ENCODE peak calls at places on chromosomes 3 and 15, in seven cellular contexts. Z, A, Y, W, F, N and G are unnamed samples.

GRCh38 chr3:184360070-184360833 is 1.2 kb downstream of the CLCN2 start:
- DNase-seq in Y (no peak), A (no peak), W (peak), N (no peak), Z (no peak), F (no peak), G (no peak)

GRCh38 chr3:142484912-142485435 is 37.1 kb upstream of the XRN1 start:
- DNase-seq in Y (no peak), Z (no peak), F (no peak), W (no peak), N (no peak), A (no peak), G (no peak)

GRCh38 chr3:68866157-68866556 is 66.2 kb downstream of the TAFA4 start:
- DNase-seq in Y (no peak), F (no peak), A (no peak), W (no peak), N (no peak), Z (no peak), G (no peak)

GRCh38 chr15:100140527-100141303 is 201.1 kb downstream of the ADAMTS17 start:
- DNase-seq in N (no peak), Z (no peak), F (no peak), W (no peak), Y (no peak), A (no peak), G (no peak)

GRCh38 chr3:192481638-192482037 is 245.7 kb downstream of the FGF12 start:
- DNase-seq in Z (no peak), F (no peak), A (no peak), Y (no peak), N (no peak), W (no peak), G (no peak)

GRCh38 chr3:34568766-34569165 is 770.3 kb downstream of the PDCD6IP start:
- DNase-seq in A (no peak), W (no peak), Z (no peak), N (no peak), Y (no peak), F (no peak), G (no peak)

GRCh38 chr15:82625136-82625535 is 22.0 kb downstream of the CPEB1 start:
- DNase-seq in Y (no peak), N (no peak), W (no peak), Z (no peak), F (no peak), A (no peak), G (no peak)

GRCh38 chr15:75647370-75648155 is at the start of gene SNX33:
- DNase-seq in A (no peak), Z (no peak), Y (peak), F (peak), W (peak), N (peak), G (peak)

GRCh38 chr3:33547101-33547500 is 106.9 kb upstream of the UBP1 start:
- DNase-seq in Y (no peak), A (no peak), Z (no peak), F (no peak), N (no peak), W (no peak), G (no peak)

GRCh38 chr3:112530573-112530972 is 31.2 kb downstream of the ATG3 start:
- DNase-seq in F (no peak), N (no peak), Y (no peak), W (no peak), Z (no peak), A (no peak), G (no peak)

GRCh38 chr3:151203053-151203420 is at the start of gene GPR171:
- DNase-seq in F (no peak), Z (no peak), W (no peak), N (no peak), Y (no peak), A (no peak), G (no peak)